ENCODE peak calls at places on chromosome 4, in four cellular contexts. One of them, this sample, is unnamed.

GRCh38 chr4:74958881-74959280 is 26.0 kb downstream of the PARM1 start:
- DNase-seq in PC-3: no peak
- DNase-seq in tibial artery: no peak
- DNase-seq in caudate nucleus: no peak
- DNase-seq in this sample: no peak

GRCh38 chr4:79181190-79181589 is 144.7 kb downstream of the NAA11 start:
- DNase-seq in PC-3: no peak
- DNase-seq in tibial artery: no peak
- DNase-seq in caudate nucleus: no peak
- DNase-seq in this sample: no peak

GRCh38 chr4:96767815-96768480 is 928.1 kb downstream of the PDHA2 start:
- DNase-seq in PC-3: peak
- DNase-seq in tibial artery: no peak
- DNase-seq in caudate nucleus: no peak
- DNase-seq in this sample: no peak

GRCh38 chr4:144645102-144645469 is 870 bp upstream of the HHIP start:
- DNase-seq in PC-3: no peak
- DNase-seq in tibial artery: no peak
- DNase-seq in caudate nucleus: peak
- DNase-seq in this sample: no peak

GRCh38 chr4:117324851-117325491 is 239.6 kb upstream of the TRAM1L1 start:
- DNase-seq in PC-3: peak
- DNase-seq in tibial artery: no peak
- DNase-seq in caudate nucleus: no peak
- DNase-seq in this sample: peak

GRCh38 chr4:128444544-128445302 is 157.1 kb upstream of the PGRMC2 start:
- DNase-seq in PC-3: peak
- DNase-seq in tibial artery: no peak
- DNase-seq in caudate nucleus: no peak
- DNase-seq in this sample: no peak

GRCh38 chr4:20367446-20367845 is 115.7 kb downstream of the SLIT2 start:
- DNase-seq in PC-3: no peak
- DNase-seq in tibial artery: no peak
- DNase-seq in caudate nucleus: no peak
- DNase-seq in this sample: no peak

GRCh38 chr4:104500452-104500851 is 5.8 kb upstream of the CXXC4 start:
- DNase-seq in PC-3: no peak
- DNase-seq in tibial artery: no peak
- DNase-seq in caudate nucleus: no peak
- DNase-seq in this sample: no peak

GRCh38 chr4:103410401-103410800 is 212.3 kb upstream of the CENPE start:
- DNase-seq in PC-3: peak
- DNase-seq in tibial artery: no peak
- DNase-seq in caudate nucleus: no peak
- DNase-seq in this sample: no peak

GRCh38 chr4:27789768-27790167 is 929.1 kb downstream of the STIM2 start:
- DNase-seq in PC-3: peak
- DNase-seq in tibial artery: no peak
- DNase-seq in caudate nucleus: no peak
- DNase-seq in this sample: no peak

GRCh38 chr4:187006189-187006618 is 282.5 kb upstream of the FAT1 start:
- DNase-seq in PC-3: no peak
- DNase-seq in tibial artery: no peak
- DNase-seq in caudate nucleus: no peak
- DNase-seq in this sample: peak

GRCh38 chr4:127698789-127699200 is 31.4 kb upstream of the SLC25A31 start:
- DNase-seq in PC-3: peak
- DNase-seq in tibial artery: no peak
- DNase-seq in caudate nucleus: no peak
- DNase-seq in this sample: peak

GRCh38 chr4:105551968-105552746 is at the start of gene ARHGEF38:
- DNase-seq in PC-3: peak
- DNase-seq in tibial artery: no peak
- DNase-seq in caudate nucleus: no peak
- DNase-seq in this sample: peak

GRCh38 chr4:168511780-168512467 is 15.1 kb downstream of the PALLD start:
- DNase-seq in PC-3: no peak
- DNase-seq in tibial artery: no peak
- DNase-seq in caudate nucleus: no peak
- DNase-seq in this sample: no peak

GRCh38 chr4:184792950-184793555 is 32.7 kb downstream of the ACSL1 start:
- DNase-seq in PC-3: peak
- DNase-seq in tibial artery: peak
- DNase-seq in caudate nucleus: no peak
- DNase-seq in this sample: peak

GRCh38 chr4:19936471-19936870 is 315.2 kb upstream of the SLIT2 start:
- DNase-seq in PC-3: no peak
- DNase-seq in tibial artery: no peak
- DNase-seq in caudate nucleus: no peak
- DNase-seq in this sample: no peak

GRCh38 chr4:52376107-52376704 is 282.9 kb downstream of the USP46 start:
- DNase-seq in PC-3: peak
- DNase-seq in tibial artery: no peak
- DNase-seq in caudate nucleus: no peak
- DNase-seq in this sample: no peak

GRCh38 chr4:31788676-31789075 is 1068.5 kb downstream of the PCDH7 start:
- DNase-seq in PC-3: no peak
- DNase-seq in tibial artery: no peak
- DNase-seq in caudate nucleus: no peak
- DNase-seq in this sample: no peak

GRCh38 chr4:141497627-141498026 is 138.8 kb upstream of the IL15 start:
- DNase-seq in PC-3: peak
- DNase-seq in tibial artery: no peak
- DNase-seq in caudate nucleus: no peak
- DNase-seq in this sample: no peak

GRCh38 chr4:122005064-122005755 is 53.4 kb upstream of the TRPC3 start:
- DNase-seq in PC-3: no peak
- DNase-seq in tibial artery: no peak
- DNase-seq in caudate nucleus: no peak
- DNase-seq in this sample: no peak

GRCh38 chr4:16777726-16778125 is 120.7 kb downstream of the LDB2 start:
- DNase-seq in PC-3: no peak
- DNase-seq in tibial artery: no peak
- DNase-seq in caudate nucleus: no peak
- DNase-seq in this sample: no peak
- H3K27ac ChIP-seq in PC-3: no peak
- H3K27ac ChIP-seq in tibial artery: no peak
- H3K27ac ChIP-seq in caudate nucleus: no peak
- H3K27ac ChIP-seq in this sample: no peak

GRCh38 chr4:2787230-2788100 is 5.4 kb upstream of the SH3BP2 start:
- DNase-seq in PC-3: no peak
- DNase-seq in tibial artery: peak
- DNase-seq in caudate nucleus: no peak
- DNase-seq in this sample: no peak

GRCh38 chr4:2788532-2789103 is 4.3 kb upstream of the SH3BP2 start:
- DNase-seq in PC-3: no peak
- DNase-seq in tibial artery: peak
- DNase-seq in caudate nucleus: no peak
- DNase-seq in this sample: no peak

GRCh38 chr4:2789351-2789750 is 3.5 kb upstream of the SH3BP2 start:
- DNase-seq in PC-3: no peak
- DNase-seq in tibial artery: peak
- DNase-seq in caudate nucleus: no peak
- DNase-seq in this sample: no peak

GRCh38 chr4:2786794-2787229 is 6.1 kb upstream of the SH3BP2 start:
- DNase-seq in PC-3: no peak
- DNase-seq in tibial artery: peak
- DNase-seq in caudate nucleus: no peak
- DNase-seq in this sample: no peak

DNA sequence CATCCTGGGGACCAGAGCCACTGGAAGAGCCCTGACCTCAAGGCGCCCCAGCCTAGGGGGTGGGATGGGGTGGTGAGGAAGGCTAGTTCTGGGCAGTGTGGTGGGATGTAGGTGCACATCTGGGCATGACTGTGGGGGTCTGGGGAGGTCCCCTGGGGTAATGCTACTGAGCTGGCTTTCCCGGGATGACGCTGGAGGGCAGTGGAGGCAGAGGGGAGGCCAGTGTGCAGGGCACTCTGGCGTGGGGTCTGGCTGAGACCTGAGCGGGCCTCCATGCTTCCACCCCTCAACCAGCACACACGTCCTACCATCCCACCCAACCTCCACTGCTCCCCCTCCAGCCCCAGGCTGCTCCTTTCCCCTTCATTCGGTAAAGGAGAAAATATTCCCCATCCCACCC is 4.8 kb upstream of the SH3BP2 start:
- DNase-seq in PC-3: no peak
- DNase-seq in tibial artery: no peak
- DNase-seq in caudate nucleus: no peak
- DNase-seq in this sample: no peak
- H3K27ac ChIP-seq in PC-3: no peak
- H3K27ac ChIP-seq in tibial artery: peak
- H3K27ac ChIP-seq in caudate nucleus: peak
- H3K27ac ChIP-seq in this sample: no peak

GRCh38 chr4:57430706-57431105 is 320.5 kb upstream of the IGFBP7 start:
- DNase-seq in PC-3: peak
- DNase-seq in tibial artery: no peak
- DNase-seq in caudate nucleus: no peak
- DNase-seq in this sample: no peak
- H3K27ac ChIP-seq in PC-3: no peak
- H3K27ac ChIP-seq in tibial artery: no peak
- H3K27ac ChIP-seq in caudate nucleus: no peak
- H3K27ac ChIP-seq in this sample: no peak

GRCh38 chr4:113871080-113871479 is 108.4 kb downstream of the ARSJ start:
- DNase-seq in PC-3: no peak
- DNase-seq in tibial artery: no peak
- DNase-seq in caudate nucleus: no peak
- DNase-seq in this sample: no peak
- H3K27ac ChIP-seq in PC-3: no peak
- H3K27ac ChIP-seq in tibial artery: no peak
- H3K27ac ChIP-seq in caudate nucleus: no peak
- H3K27ac ChIP-seq in this sample: no peak

DNA sequence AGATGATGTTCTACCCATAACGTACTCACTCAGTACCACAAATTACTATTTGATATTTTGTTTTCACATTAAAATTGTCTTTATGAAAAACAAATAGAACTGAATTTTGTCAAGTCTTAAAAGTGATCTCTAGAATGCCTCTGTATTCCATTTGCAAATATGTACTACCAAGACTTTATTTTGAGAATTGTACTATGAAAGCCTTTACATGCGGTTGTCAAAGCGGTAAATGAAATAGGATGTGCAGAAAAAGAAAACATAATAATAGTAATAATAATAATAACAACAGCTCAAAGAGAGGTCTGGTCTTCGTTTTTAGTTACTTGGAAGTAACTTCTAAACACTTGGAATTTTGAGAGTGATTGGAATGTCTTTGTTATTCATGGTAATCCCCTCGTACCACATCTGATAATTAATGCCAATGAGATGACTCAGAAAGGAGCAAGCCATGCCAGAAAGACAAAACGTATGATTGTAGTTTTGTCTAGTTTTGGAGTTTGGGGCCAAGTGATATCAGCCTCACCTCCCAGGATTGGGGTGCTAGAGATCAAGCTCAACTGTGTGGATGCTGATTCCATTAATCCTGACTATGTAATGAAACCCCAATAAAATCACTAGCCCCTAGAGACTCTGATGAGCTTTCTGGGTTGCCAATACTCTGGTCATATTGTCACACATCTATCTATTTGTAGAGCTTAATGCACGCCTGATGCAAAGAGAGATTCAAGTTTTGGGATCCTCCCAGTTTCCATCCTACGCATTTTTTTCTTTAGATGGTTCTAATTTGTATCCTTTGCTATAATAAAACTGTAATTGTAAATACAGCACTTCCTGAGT is 20.2 kb upstream of the CTSO start:
- DNase-seq in PC-3: peak
- DNase-seq in tibial artery: no peak
- DNase-seq in caudate nucleus: no peak
- DNase-seq in this sample: no peak
- H3K27ac ChIP-seq in PC-3: no peak
- H3K27ac ChIP-seq in tibial artery: no peak
- H3K27ac ChIP-seq in caudate nucleus: no peak
- H3K27ac ChIP-seq in this sample: no peak

GRCh38 chr4:151227731-151228130 is 49.2 kb upstream of the PRSS48 start:
- DNase-seq in PC-3: peak
- DNase-seq in tibial artery: peak
- DNase-seq in caudate nucleus: peak
- DNase-seq in this sample: peak
- H3K27ac ChIP-seq in PC-3: no peak
- H3K27ac ChIP-seq in tibial artery: peak
- H3K27ac ChIP-seq in caudate nucleus: peak
- H3K27ac ChIP-seq in this sample: peak

DNA sequence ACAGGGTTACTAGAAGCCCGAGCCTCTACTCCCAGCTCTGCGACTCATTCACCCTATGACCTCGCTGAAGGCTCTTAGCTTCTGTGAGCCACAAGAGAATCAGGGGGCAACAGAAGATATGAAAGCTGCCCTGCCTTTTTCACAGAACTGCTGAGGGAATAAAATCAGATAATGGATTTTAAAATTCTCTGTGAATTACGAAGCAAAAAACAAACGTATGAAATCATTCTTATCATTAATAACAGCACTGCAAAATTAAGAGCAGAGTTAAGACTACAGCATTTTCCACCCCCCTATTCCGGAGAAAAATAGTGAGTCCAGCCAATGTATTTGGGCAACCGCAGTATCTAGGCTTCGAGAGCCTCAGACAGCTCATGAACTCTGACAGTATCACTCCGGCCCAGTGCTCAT is 33.5 kb downstream of the AFAP1 start:
- DNase-seq in PC-3: no peak
- DNase-seq in tibial artery: no peak
- DNase-seq in caudate nucleus: no peak
- DNase-seq in this sample: no peak
- H3K27ac ChIP-seq in PC-3: no peak
- H3K27ac ChIP-seq in tibial artery: peak
- H3K27ac ChIP-seq in caudate nucleus: peak
- H3K27ac ChIP-seq in this sample: no peak

GRCh38 chr4:125390727-125391126 is 76.0 kb downstream of the FAT4 start:
- DNase-seq in PC-3: no peak
- DNase-seq in tibial artery: no peak
- DNase-seq in caudate nucleus: no peak
- DNase-seq in this sample: no peak
- H3K27ac ChIP-seq in PC-3: peak
- H3K27ac ChIP-seq in tibial artery: peak
- H3K27ac ChIP-seq in caudate nucleus: no peak
- H3K27ac ChIP-seq in this sample: peak

This sample was measured in epithelial cell of prostate.